ENCODE peak calls at places on chromosomes 13 and 19, in five cellular contexts. S is hippocampal formation, J is NCI-H1092, V is amygdala, K is right cardiac atrium. N is an unnamed sample.

GRCh38 chr19:2462635-2463421 is 6.1 kb upstream of the LMNB2 start:
- DNase-seq in K (peak), J (peak), S (peak), V (peak), N (peak)

GRCh38 chr19:19738564-19738963 is 5.7 kb upstream of the ZNF14 start:
- DNase-seq in K (no peak), J (no peak), S (no peak), V (no peak), N (no peak)

GRCh38 chr19:39996218-39996810 is 546 bp upstream of the ZNF546 start:
- DNase-seq in V (no peak), J (no peak), K (no peak), S (peak), N (no peak)

GRCh38 chr13:26914624-26915023 is 154.0 kb upstream of the GPR12 start:
- DNase-seq in K (no peak), V (no peak), S (no peak), J (no peak), N (no peak)

GRCh38 chr13:112215871-112216270 is 148.9 kb downstream of the SOX1 start:
- DNase-seq in K (no peak), V (no peak), J (no peak), S (no peak), N (no peak)

GRCh38 chr13:95564948-95565347 is 12.4 kb downstream of the CLDN10 start:
- DNase-seq in S (no peak), V (no peak), K (no peak), J (no peak), N (no peak)

GRCh38 chr13:27578121-27579030 is 42.0 kb downstream of the LNX2 start:
- DNase-seq in K (no peak), V (no peak), S (no peak), J (no peak), N (no peak)

GRCh38 chr19:1774999-1775772 is 21.9 kb downstream of the ONECUT3 start:
- DNase-seq in K (no peak), V (no peak), S (no peak), J (no peak), N (no peak)

GRCh38 chr13:104385409-104385808 is 1319.2 kb upstream of the SLC10A2 start:
- DNase-seq in S (no peak), J (no peak), K (no peak), V (no peak), N (no peak)

GRCh38 chr19:18051887-18052286 is 34.8 kb downstream of the IL12RB1 start:
- DNase-seq in S (no peak), V (no peak), K (peak), J (no peak), N (peak)

GRCh38 chr13:57569981-57570380 is 61.6 kb upstream of the PCDH17 start:
- DNase-seq in J (no peak), V (no peak), S (no peak), K (no peak), N (no peak)

GRCh38 chr13:95536629-95537241 is 15.8 kb upstream of the CLDN10 start:
- DNase-seq in S (peak), K (no peak), V (no peak), J (peak), N (no peak)

GRCh38 chr19:3538965-3539742 is at the start of gene TEKTIP1:
- DNase-seq in K (no peak), S (no peak), V (no peak), J (no peak), N (no peak)

GRCh38 chr19:11578342-11579142 is 1.1 kb upstream of the ACP5 start:
- DNase-seq in S (no peak), V (no peak), J (no peak), K (peak), N (no peak)

GRCh38 chr19:51078104-51078503 is 4.6 kb downstream of the KLK14 start:
- DNase-seq in V (no peak), K (no peak), J (no peak), S (no peak), N (no peak)

GRCh38 chr13:76925115-76925514 is 23.2 kb upstream of the ACOD1 start:
- DNase-seq in S (no peak), K (no peak), V (no peak), J (no peak), N (no peak)

GRCh38 chr13:54185785-54186184 is 1157.2 kb downstream of the OLFM4 start:
- DNase-seq in K (no peak), S (no peak), J (no peak), V (no peak), N (no peak)

GRCh38 chr19:45922281-45922680 is 7.7 kb upstream of the NANOS2 start:
- DNase-seq in K (no peak), J (no peak), V (no peak), S (no peak), N (no peak)

GRCh38 chr19:7665076-7665475 is 3.8 kb upstream of the RETN start:
- DNase-seq in S (peak), J (no peak), V (no peak), K (no peak), N (no peak)